ENCODE peak calls at places on chromosomes 16 and 17, in five cellular contexts. R is K562, C is H1, U is GM12878, B is HepG2. Y is an unnamed sample.
A peak's percentile ranks its signal among the peaks of the same experiment; 100 is the strongest.

GRCh38 chr17:73956169-73956568 is 247.3 kb upstream of the RPL38 start:
- DNase-seq in C (no peak), R (no peak), B (no peak), U (no peak), Y (no peak)

GRCh38 chr16:88537864-88538263 is 32.3 kb upstream of the ZC3H18 start:
- DNase-seq in C (no peak), B (no peak), R (no peak), U (no peak), Y (no peak)

GRCh38 chr16:2529961-2530628 is 1.1 kb downstream of the CEMP1 start:
- DNase-seq in B (no peak), U (no peak), R (no peak), C (no peak), Y (peak; percentile 13)

GRCh38 chr16:12340151-12340733 is 363.7 kb downstream of the SNX29 start:
- DNase-seq in U (no peak), R (peak; percentile 58), C (peak; percentile 72), B (peak; percentile 74), Y (no peak)

GRCh38 chr17:82947051-82947991 is 107.5 kb upstream of the ZNF750 start:
- DNase-seq in B (no peak), R (no peak), C (no peak), U (no peak), Y (no peak)

GRCh38 chr17:5516060-5516792 is 29.9 kb downstream of the MIS12 start:
- DNase-seq in C (no peak), U (no peak), B (peak; percentile 93), R (no peak), Y (no peak)

GRCh38 chr17:10754109-10754508 is 24.3 kb upstream of the TMEM220 start:
- DNase-seq in U (no peak), B (peak; percentile 39), R (peak; percentile 49), C (peak; percentile 78), Y (peak; percentile 65)

GRCh38 chr16:56328276-56329022 is 96.9 kb downstream of the AMFR start:
- DNase-seq in B (no peak), U (no peak), R (no peak), C (no peak), Y (no peak)

GRCh38 chr17:42112552-42113176 is at the start of gene DHX58:
- DNase-seq in B (peak; percentile 64), C (no peak), R (peak; percentile 43), U (peak; percentile 90), Y (no peak)

GRCh38 chr16:2686912-2687507 is 4.7 kb downstream of the KCTD5 start:
- DNase-seq in B (no peak), U (peak; percentile 34), R (peak; percentile 9), C (no peak), Y (no peak)

GRCh38 chr17:72609501-72609900 is 483.0 kb downstream of the SLC39A11 start:
- DNase-seq in U (no peak), B (no peak), C (no peak), R (no peak), Y (no peak)

GRCh38 chr17:51154176-51154575 is 817 bp downstream of the NME1 start:
- DNase-seq in R (peak; percentile 19), B (no peak), C (no peak), U (no peak), Y (peak; percentile 34)

GRCh38 chr16:10579575-10579964 is 828 bp downstream of the EMP2 start:
- DNase-seq in B (no peak), U (no peak), C (no peak), R (no peak), Y (no peak)

GRCh38 chr17:5513610-5514009 is 27.2 kb downstream of the MIS12 start:
- DNase-seq in C (no peak), U (no peak), B (no peak), R (no peak), Y (no peak)

GRCh38 chr16:72189865-72190371 is 18.0 kb upstream of the PMFBP1 start:
- DNase-seq in B (no peak), U (no peak), R (no peak), C (no peak), Y (no peak)

GRCh38 chr17:28733346-28733745 is 4.8 kb downstream of the NEK8 start:
- DNase-seq in C (no peak), U (no peak), B (no peak), R (no peak), Y (no peak)

GRCh38 chr16:53042235-53042645 is 10.5 kb downstream of the CHD9NB start:
- DNase-seq in R (no peak), U (no peak), B (no peak), C (no peak), Y (no peak)

GRCh38 chr16:53045554-53046250 is 7.0 kb downstream of the CHD9NB start:
- DNase-seq in B (no peak), U (no peak), R (no peak), C (no peak), Y (no peak)

GRCh38 chr16:53043462-53043861 is 9.2 kb downstream of the CHD9NB start:
- DNase-seq in B (no peak), C (no peak), U (no peak), R (no peak), Y (no peak)

GRCh38 chr16:53041196-53041977 is 11.3 kb downstream of the CHD9NB start:
- DNase-seq in C (peak; percentile 56), R (no peak), B (peak; percentile 39), U (no peak), Y (no peak)

DNA sequence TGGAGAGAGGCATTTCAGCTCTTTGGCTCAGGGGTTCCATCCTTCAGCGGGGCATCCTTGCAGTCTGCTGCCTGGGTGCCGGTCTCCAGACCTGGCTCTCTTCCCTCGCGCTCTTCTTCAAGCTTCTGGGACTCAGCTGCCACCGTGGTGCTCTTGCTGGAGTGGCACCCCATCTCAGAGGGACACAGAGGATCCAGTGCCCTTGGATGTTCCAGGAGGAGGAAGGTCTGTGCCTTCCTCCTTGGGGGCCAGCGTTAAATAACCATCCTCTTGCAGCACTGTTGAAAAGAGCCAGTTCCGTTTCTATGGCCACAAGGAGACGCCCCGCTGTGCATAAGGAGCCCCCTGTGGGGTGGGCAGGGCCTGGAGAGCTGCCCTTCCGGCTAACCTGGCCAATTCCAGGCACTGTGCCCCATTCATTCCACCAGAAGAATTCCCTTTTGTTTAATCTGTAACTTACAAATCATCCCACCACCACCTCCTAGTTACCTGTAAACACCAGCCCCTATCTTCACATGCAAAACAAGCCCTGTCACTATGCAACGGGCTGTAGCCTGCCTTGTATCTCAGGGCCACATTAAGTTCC is 8.6 kb downstream of the CHD9NB start:
- DNase-seq in C (peak; percentile 98), U (no peak), R (no peak), B (peak; percentile 68), Y (no peak)
- TF ChIP-seq RFX5 in C (no peak), U (no peak), R (no peak), B (no peak), Y (no peak)

DNA sequence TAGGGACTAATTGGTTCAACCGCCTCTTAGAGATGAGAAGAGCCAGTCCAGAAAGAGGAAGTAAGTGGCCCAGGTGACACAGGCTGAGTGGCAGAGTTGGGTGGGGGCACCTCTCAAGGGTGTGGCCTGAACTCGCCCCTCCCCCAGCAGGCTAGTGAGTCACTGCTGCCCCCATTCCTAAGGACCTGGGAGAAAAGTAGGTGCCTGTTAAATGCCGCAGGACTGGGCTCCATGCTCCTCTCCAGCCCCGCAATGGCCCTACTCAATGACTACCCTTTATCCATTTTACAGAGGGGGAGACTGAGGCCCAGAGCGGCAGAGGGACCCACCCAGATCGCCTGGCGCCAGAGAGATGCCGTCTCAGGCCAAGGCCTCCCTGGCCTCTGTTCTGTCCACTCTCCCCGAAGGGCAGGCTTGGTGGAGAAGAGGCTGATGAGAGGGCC is 8.1 kb downstream of the TMEM235 start:
- DNase-seq in B (no peak), U (no peak), R (peak; percentile 83), C (peak; percentile 46), Y (no peak)
- TF ChIP-seq CHD2 in B (no peak), U (no peak), R (no peak), C (no peak), Y (no peak)

DNA sequence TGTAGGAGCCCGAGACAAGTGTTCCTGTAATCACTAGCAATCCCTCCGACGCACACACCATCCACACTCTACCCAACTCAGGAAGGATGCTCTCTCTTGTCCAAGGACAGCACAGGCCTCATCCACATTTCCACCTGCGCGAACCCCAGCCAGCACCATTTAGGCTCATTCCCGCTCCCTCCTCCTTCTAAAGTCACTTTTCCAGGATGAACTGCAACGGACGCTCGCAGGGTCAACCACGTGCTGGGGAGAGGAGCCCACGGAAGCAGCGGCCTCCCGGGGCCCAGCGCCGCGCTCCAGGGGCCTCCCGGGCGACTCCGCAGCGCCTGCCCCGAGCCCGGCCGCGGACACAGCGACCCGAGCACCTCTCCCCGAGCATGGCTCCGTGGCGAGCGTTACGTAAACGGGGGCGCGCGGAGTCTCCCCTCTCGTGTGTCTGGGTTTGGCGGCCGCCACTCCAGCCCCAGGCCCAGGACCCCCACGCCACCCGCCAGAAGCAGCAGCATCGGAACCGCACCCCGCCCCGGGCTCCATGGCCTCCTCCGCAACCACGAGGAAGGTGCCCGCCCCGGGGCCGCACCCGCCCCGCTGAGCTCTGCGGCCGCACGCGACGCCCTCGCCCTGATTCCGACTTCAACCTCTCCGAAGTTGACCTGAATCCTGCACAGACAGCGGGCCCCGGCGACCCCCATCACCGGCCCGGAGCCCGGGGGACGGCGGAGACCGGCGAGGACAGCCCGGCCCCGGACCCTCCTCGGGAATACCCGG is 668 bp downstream of the USP36 start:
- DNase-seq in U (no peak), C (no peak), R (no peak), B (peak; percentile 44), Y (peak; percentile 79)
- TF ChIP-seq GABPA in U (no peak), C (no peak), R (no peak), B (no peak), Y (no peak)

GRCh38 chr16:47578573-47578972 is 117.4 kb downstream of the PHKB start:
- DNase-seq in C (no peak), R (peak; percentile 28), B (no peak), U (no peak), Y (no peak)
- TF ChIP-seq RFX5 in C (no peak), R (no peak), B (no peak), U (no peak), Y (no peak)

GRCh38 chr16:79158337-79158736 is 442.2 kb downstream of the MAF start:
- DNase-seq in C (no peak), B (no peak), U (no peak), R (no peak), Y (no peak)
- TF ChIP-seq CHD2 in C (no peak), B (no peak), U (no peak), R (no peak), Y (no peak)

GRCh38 chr16:70768205-70768580 is 32.8 kb downstream of the VAC14 start:
- DNase-seq in C (no peak), U (no peak), B (no peak), R (no peak), Y (no peak)
- TF ChIP-seq GABPA in C (no peak), U (no peak), B (no peak), R (no peak), Y (no peak)

GRCh38 chr16:69563605-69564580 is 1.9 kb upstream of the NFAT5 start:
- DNase-seq in U (peak; percentile 93), R (no peak), B (peak; percentile 49), C (peak; percentile 51), Y (no peak)

GRCh38 chr16:69565611-69566436 is at the start of gene NFAT5:
- DNase-seq in B (peak; percentile 92), R (peak; percentile 92), U (no peak), C (peak; percentile 98), Y (peak; percentile 94)

GRCh38 chr16:69567031-69567680 is 1.4 kb downstream of the NFAT5 start:
- DNase-seq in B (peak; percentile 55), C (no peak), R (no peak), U (no peak), Y (peak; percentile 26)

GRCh38 chr16:69564845-69565610 is 738 bp upstream of the NFAT5 start:
- DNase-seq in C (no peak), R (no peak), U (no peak), B (no peak), Y (no peak)

GRCh38 chr16:69566437-69567030 is 768 bp downstream of the NFAT5 start:
- DNase-seq in U (no peak), B (peak; percentile 40), C (peak; percentile 70), R (peak; percentile 58), Y (peak; percentile 69)
- TF ChIP-seq RFX5 in U (no peak), B (no peak), C (no peak), R (no peak), Y (no peak)